ENCODE peak calls at places on chromosomes 2 and 18, in six cellular contexts. Q is mesendoderm, J is H9, U is H1, P is neuronal stem cell, V is mesenchymal stem cell. D is an unnamed sample.

GRCh38 chr2:177598321-177598922 is 205.8 kb downstream of the AGPS start:
- DNase-seq in J (no peak), P (no peak), U (no peak), Q (peak; percentile 54), V (peak; percentile 13), D (peak; percentile 23)

GRCh38 chr2:64404743-64405142 is 49.2 kb upstream of the LGALSL start:
- DNase-seq in U (peak; percentile 78), P (peak; percentile 67), V (peak; percentile 69), J (peak; percentile 60), Q (peak; percentile 75), D (no peak)

GRCh38 chr18:36931116-36931515 is 102.2 kb downstream of the KIAA1328 start:
- DNase-seq in Q (no peak), J (no peak), V (no peak), P (no peak), U (no peak), D (no peak)

GRCh38 chr2:2901384-2902345 is 476.0 kb downstream of the EIPR1 start:
- DNase-seq in Q (no peak), V (no peak), J (no peak), U (no peak), P (no peak), D (no peak)

GRCh38 chr2:99811544-99811943 is 321.7 kb upstream of the REV1 start:
- DNase-seq in P (no peak), V (peak; percentile 61), Q (no peak), J (no peak), U (no peak), D (peak; percentile 79)

GRCh38 chr2:6081542-6081872 is 389.3 kb downstream of the SOX11 start:
- DNase-seq in P (peak; percentile 67), Q (no peak), U (no peak), J (no peak), V (no peak), D (no peak)

GRCh38 chr2:210421916-210422315 is 54.6 kb downstream of the LANCL1 start:
- DNase-seq in V (peak; percentile 55), U (no peak), J (no peak), P (no peak), Q (peak; percentile 10), D (peak; percentile 16)

GRCh38 chr2:203330434-203330833 is 2.2 kb downstream of the ABI2 start:
- DNase-seq in V (peak; percentile 70), Q (peak; percentile 6), J (no peak), P (no peak), U (no peak), D (peak; percentile 64)

DNA sequence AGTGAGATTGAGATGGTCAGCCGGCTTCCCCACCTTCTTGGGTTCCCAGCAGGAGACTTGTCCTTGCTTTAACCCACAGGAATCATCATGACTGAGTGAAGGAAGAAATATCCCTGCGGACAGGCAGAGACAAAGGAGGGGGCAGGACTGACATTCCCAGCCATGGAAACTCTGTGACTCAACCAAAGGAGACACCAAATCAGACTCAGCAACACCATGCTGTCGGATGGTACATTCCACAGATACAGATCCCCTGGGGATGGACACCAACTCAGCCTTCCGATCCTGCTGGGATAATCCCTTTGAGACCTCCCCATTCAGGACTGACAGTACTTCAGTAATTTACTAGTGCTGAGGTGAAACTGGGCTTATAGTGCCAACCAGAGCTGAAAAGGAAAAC is 518.3 kb downstream of the XIRP2 start:
- DNase-seq in U (peak; percentile 64), V (peak; percentile 78), J (peak; percentile 83), Q (peak; percentile 100), P (peak; percentile 64), D (no peak)
- H4K8ac ChIP-seq in U (no peak overlapping the region), V (peak overlapping the region; percentile 88), J (no peak overlapping the region), Q (no peak overlapping the region), P (no peak overlapping the region), D (no peak overlapping the region)

GRCh38 chr2:191325651-191326365 is 80.6 kb downstream of the MYO1B start:
- DNase-seq in J (no peak), V (no peak), P (no peak), U (no peak), Q (no peak), D (no peak)
- H2BK15ac ChIP-seq in J (no peak overlapping the region), V (no peak overlapping the region), P (no peak overlapping the region), U (no peak overlapping the region), Q (no peak overlapping the region), D (no peak overlapping the region)

DNA sequence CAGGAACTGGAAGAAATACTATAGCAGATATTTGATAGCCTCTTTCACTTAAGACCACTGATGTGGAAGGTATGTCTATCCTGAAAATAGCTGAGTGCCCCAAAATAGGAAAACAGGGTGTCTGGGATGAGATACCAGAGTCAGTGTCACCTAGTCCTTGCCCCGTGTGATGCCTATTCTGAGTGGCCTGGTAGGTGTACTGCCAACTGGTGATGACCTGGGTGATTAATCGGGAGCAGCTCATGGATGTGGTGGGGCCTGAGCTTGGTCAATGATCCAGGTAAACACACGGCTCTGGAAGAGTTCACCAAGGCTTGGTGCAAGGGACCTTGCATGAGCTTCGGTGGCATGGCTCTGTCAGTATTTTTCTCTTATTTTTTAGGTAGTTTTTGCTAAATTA is 95.2 kb downstream of the TANC1 start:
- DNase-seq in Q (no peak), V (no peak), U (no peak), J (no peak), P (no peak), D (no peak)
- H4K8ac ChIP-seq in Q (no peak overlapping the region), V (no peak overlapping the region), U (no peak overlapping the region), J (no peak overlapping the region), P (no peak overlapping the region), D (no peak overlapping the region)

DNA sequence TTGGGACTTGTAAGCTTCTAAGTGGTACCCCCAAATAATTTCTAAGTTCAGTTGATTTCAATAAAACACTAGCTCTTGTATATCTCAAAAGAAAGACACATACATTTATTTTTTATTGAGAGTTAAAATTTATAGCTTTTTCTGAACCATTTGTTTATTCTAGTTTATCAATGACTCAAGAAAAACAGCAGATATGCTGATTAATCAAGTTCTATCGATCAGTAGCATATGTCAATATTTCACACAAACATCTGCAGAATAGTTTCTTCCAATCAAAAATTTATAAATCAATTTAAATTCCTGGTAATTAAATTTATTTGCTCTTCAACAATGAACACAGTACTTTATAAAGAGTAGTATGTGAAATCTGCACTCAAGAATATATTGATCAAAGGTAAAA is 5.3 kb downstream of the FIGN start:
- DNase-seq in J (no peak), V (no peak), P (no peak), U (no peak), Q (no peak), D (no peak)
- H2BK15ac ChIP-seq in J (no peak overlapping the region), V (no peak overlapping the region), P (no peak overlapping the region), U (no peak overlapping the region), Q (no peak overlapping the region), D (no peak overlapping the region)

DNA sequence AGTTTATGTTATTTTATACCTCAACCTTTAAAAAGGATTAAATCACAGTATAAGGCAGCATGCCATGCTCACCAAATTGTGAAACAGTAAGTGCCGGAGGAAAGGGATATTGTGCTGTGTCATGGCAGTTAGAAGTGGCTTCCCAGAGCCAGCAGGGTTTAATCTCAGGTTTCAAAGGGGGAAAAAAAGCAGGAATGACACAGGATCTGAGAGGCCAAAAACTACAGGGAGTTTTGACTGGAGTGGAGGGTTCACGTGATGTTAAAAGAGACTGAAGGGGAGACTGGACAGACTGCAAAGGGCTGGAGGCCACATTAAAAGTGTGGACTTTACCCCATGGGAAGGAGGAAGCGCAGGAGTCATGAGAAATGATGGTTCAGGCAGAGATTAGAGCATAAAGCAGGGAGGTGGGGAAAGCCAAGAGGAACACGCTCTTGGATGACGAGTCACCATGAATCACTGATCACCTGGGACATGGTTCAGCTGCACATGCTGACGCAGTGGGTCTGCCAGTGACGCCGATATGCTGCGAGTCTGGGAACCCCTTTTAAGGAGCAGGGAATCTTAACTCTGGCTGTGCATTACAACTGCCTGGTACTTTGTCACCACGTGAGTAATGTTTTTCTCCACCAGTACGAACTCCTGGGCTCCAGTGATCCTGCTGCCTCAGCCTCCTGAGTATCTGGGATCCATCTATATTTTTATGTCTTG is 6.1 kb downstream of the CHMP1B start:
- DNase-seq in J (peak; percentile 61), U (no peak), V (peak; percentile 98), P (peak; percentile 43), Q (peak; percentile 93), D (peak; percentile 100)
- H4K8ac ChIP-seq in J (no peak overlapping the region), U (no peak overlapping the region), V (peak overlapping the region; percentile 3), P (no peak overlapping the region), Q (no peak overlapping the region), D (peak overlapping the region; percentile 45)

GRCh38 chr2:105403785-105404698 is 5.2 kb upstream of the FHL2 start:
- DNase-seq in V (peak; percentile 88), J (peak; percentile 60), U (no peak), Q (peak; percentile 37), P (no peak), D (peak; percentile 94)

GRCh38 chr2:105404736-105405135 is 5.9 kb upstream of the FHL2 start:
- DNase-seq in Q (no peak), U (no peak), V (peak; percentile 38), P (no peak), J (no peak), D (no peak)

GRCh38 chr2:105401867-105402266 is 3.0 kb upstream of the FHL2 start:
- DNase-seq in J (no peak), P (no peak), U (no peak), V (no peak), Q (no peak), D (no peak)

GRCh38 chr2:105402809-105403208 is 4.0 kb upstream of the FHL2 start:
- DNase-seq in Q (no peak), J (no peak), V (no peak), U (no peak), P (no peak), D (no peak)

GRCh38 chr2:105403241-105403784 is 4.5 kb upstream of the FHL2 start:
- DNase-seq in U (no peak), V (no peak), J (no peak), Q (peak; percentile 33), P (no peak), D (no peak)
- H2BK15ac ChIP-seq in U (no peak overlapping the region), V (no peak overlapping the region), J (no peak overlapping the region), Q (no peak overlapping the region), P (no peak overlapping the region), D (peak overlapping the region; percentile 89)

GRCh38 chr18:48270929-48271328 is 138.3 kb downstream of the ZBTB7C start:
- DNase-seq in U (no peak), V (no peak), J (no peak), P (no peak), Q (no peak), D (no peak)
- H4K8ac ChIP-seq in U (no peak overlapping the region), V (no peak overlapping the region), J (no peak overlapping the region), P (no peak overlapping the region), Q (no peak overlapping the region), D (no peak overlapping the region)

GRCh38 chr2:31142106-31142505 is 3.9 kb upstream of the GALNT14 start:
- DNase-seq in V (no peak), U (no peak), J (no peak), Q (no peak), P (no peak), D (no peak)

GRCh38 chr2:31150120-31150670 is 12.0 kb upstream of the GALNT14 start:
- DNase-seq in Q (no peak), V (no peak), U (no peak), J (no peak), P (no peak), D (no peak)

GRCh38 chr2:31151501-31151900 is 13.3 kb upstream of the GALNT14 start:
- DNase-seq in P (no peak), J (no peak), Q (peak; percentile 67), V (no peak), U (no peak), D (no peak)

GRCh38 chr2:31147645-31148044 is 9.4 kb upstream of the GALNT14 start:
- DNase-seq in J (no peak), U (no peak), P (no peak), V (no peak), Q (no peak), D (no peak)
- H2BK15ac ChIP-seq in J (no peak overlapping the region), U (no peak overlapping the region), P (no peak overlapping the region), V (no peak overlapping the region), Q (no peak overlapping the region), D (no peak overlapping the region)